ENCODE peak calls at places on chromosomes 1 and 21, in four cellular contexts. One of them, this sample, is unnamed.

GRCh38 chr1:201311356-201312011 is 28.2 kb downstream of the PKP1 start:
- DNase-seq in K562: no peak
- DNase-seq in stomach: no peak
- DNase-seq in tibial nerve: no peak
- DNase-seq in this sample: no peak

GRCh38 chr21:33266050-33266783 is at the start of gene IL10RB:
- DNase-seq in stomach: peak; percentile 78
- DNase-seq in K562: peak; percentile 97
- DNase-seq in tibial nerve: peak; percentile 59
- DNase-seq in this sample: peak; percentile 96

GRCh38 chr1:119715542-119715941 is 3.8 kb downstream of the PHGDH start:
- DNase-seq in K562: no peak
- DNase-seq in stomach: no peak
- DNase-seq in tibial nerve: no peak
- DNase-seq in this sample: no peak

GRCh38 chr1:190001187-190001586 is 476.5 kb downstream of the BRINP3 start:
- DNase-seq in K562: no peak
- DNase-seq in tibial nerve: no peak
- DNase-seq in stomach: no peak
- DNase-seq in this sample: no peak

GRCh38 chr1:231318568-231318967 is 19.1 kb downstream of the EXOC8 start:
- DNase-seq in K562: no peak
- DNase-seq in tibial nerve: no peak
- DNase-seq in stomach: no peak
- DNase-seq in this sample: no peak

GRCh38 chr1:228989992-228990827 is 254.9 kb downstream of the RHOU start:
- DNase-seq in K562: no peak
- DNase-seq in stomach: peak; percentile 38
- DNase-seq in tibial nerve: peak; percentile 66
- DNase-seq in this sample: peak; percentile 81

GRCh38 chr1:21189906-21190500 is 13.3 kb upstream of the EIF4G3 start:
- DNase-seq in K562: no peak
- DNase-seq in tibial nerve: no peak
- DNase-seq in stomach: no peak
- DNase-seq in this sample: no peak

GRCh38 chr21:41750532-41751151 is 16.2 kb downstream of the RIPK4 start:
- DNase-seq in tibial nerve: no peak
- DNase-seq in K562: no peak
- DNase-seq in stomach: no peak
- DNase-seq in this sample: no peak

GRCh38 chr1:1895456-1896333 is 4.8 kb upstream of the GNB1 start:
- DNase-seq in K562: no peak
- DNase-seq in stomach: no peak
- DNase-seq in tibial nerve: no peak
- DNase-seq in this sample: no peak

GRCh38 chr1:145953861-145954260 is 4.0 kb downstream of the LIX1L start:
- DNase-seq in K562: no peak
- DNase-seq in tibial nerve: no peak
- DNase-seq in stomach: no peak
- DNase-seq in this sample: no peak

GRCh38 chr1:145949219-145949618 is 8.6 kb downstream of the LIX1L start:
- DNase-seq in tibial nerve: no peak
- DNase-seq in K562: no peak
- DNase-seq in stomach: no peak
- DNase-seq in this sample: no peak

GRCh38 chr1:145955436-145955835 is 2.4 kb downstream of the LIX1L start:
- DNase-seq in stomach: no peak
- DNase-seq in tibial nerve: no peak
- DNase-seq in K562: no peak
- DNase-seq in this sample: no peak

GRCh38 chr1:145956361-145956760 is 1.5 kb downstream of the LIX1L start:
- DNase-seq in K562: no peak
- DNase-seq in stomach: no peak
- DNase-seq in tibial nerve: no peak
- DNase-seq in this sample: no peak

GRCh38 chr1:145952903-145953302 is 4.9 kb downstream of the LIX1L start:
- DNase-seq in stomach: no peak
- DNase-seq in K562: no peak
- DNase-seq in tibial nerve: no peak
- DNase-seq in this sample: no peak
- H3K27ac ChIP-seq in stomach: no peak overlapping the region
- H3K27ac ChIP-seq in K562: no peak overlapping the region
- H3K27ac ChIP-seq in tibial nerve: no peak overlapping the region
- H3K27ac ChIP-seq in this sample: no peak overlapping the region

GRCh38 chr1:65398083-65398482 is 22.4 kb upstream of the LEPR start:
- DNase-seq in stomach: no peak
- DNase-seq in tibial nerve: no peak
- DNase-seq in K562: no peak
- DNase-seq in this sample: no peak

GRCh38 chr1:65393928-65394327 is 26.5 kb upstream of the LEPR start:
- DNase-seq in tibial nerve: no peak
- DNase-seq in K562: no peak
- DNase-seq in stomach: no peak
- DNase-seq in this sample: no peak

GRCh38 chr1:65393345-65393744 is 27.1 kb upstream of the LEPR start:
- DNase-seq in tibial nerve: no peak
- DNase-seq in K562: peak; percentile 13
- DNase-seq in stomach: no peak
- DNase-seq in this sample: no peak

GRCh38 chr1:65399003-65399402 is 21.5 kb upstream of the LEPR start:
- DNase-seq in K562: no peak
- DNase-seq in stomach: no peak
- DNase-seq in tibial nerve: no peak
- DNase-seq in this sample: no peak

GRCh38 chr1:65395887-65396612 is 24.4 kb upstream of the LEPR start:
- DNase-seq in tibial nerve: no peak
- DNase-seq in stomach: no peak
- DNase-seq in K562: no peak
- DNase-seq in this sample: no peak
- TF ChIP-seq EP300 in tibial nerve: no peak
- TF ChIP-seq EP300 in stomach: no peak
- TF ChIP-seq EP300 in K562: no peak
- TF ChIP-seq EP300 in this sample: no peak

GRCh38 chr1:203517426-203517974 is 23.5 kb downstream of the OPTC start:
- DNase-seq in tibial nerve: no peak
- DNase-seq in stomach: no peak
- DNase-seq in K562: no peak
- DNase-seq in this sample: no peak
- H3K27me3 ChIP-seq in tibial nerve: no peaks in the 10 kb centered on the region
- H3K27me3 ChIP-seq in stomach: no peaks in the 10 kb centered on the region
- H3K27me3 ChIP-seq in K562: peaks cover 57% of the 10 kb centered on the region
- H3K27me3 ChIP-seq in this sample: no peaks in the 10 kb centered on the region

DNA sequence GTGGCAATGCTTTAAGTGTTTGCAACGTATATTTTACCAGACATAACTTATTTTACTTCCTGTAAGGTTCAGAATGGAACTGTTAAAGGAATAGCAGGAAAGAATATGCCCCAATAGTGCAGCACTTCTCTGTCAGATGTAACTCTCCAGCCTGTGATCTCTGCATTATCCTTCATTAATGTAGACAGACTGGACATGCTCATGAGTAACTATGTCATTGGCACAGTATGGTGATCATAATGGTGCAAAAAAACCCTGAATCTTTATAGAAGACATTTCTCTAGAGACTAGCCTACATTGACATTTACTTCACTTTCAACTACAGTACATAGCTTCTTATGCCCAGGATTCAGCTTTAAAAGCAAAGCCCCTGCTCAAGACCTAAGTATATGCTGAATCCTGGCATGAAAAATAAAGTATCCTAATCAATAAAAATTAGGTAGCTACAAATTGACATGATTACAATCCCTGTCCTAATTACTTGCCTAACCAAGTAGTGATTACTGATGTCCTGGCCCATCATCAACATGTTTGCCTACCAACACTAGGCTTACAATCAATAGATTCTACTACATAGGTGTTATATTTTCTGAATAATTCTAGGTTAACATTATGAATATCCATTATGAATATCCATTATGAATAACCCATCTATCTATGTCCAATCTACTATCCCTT is 13.9 kb downstream of the COX20 start:
- DNase-seq in tibial nerve: no peak
- DNase-seq in K562: no peak
- DNase-seq in stomach: no peak
- DNase-seq in this sample: no peak
- H3K27ac ChIP-seq in tibial nerve: no peak overlapping the region
- H3K27ac ChIP-seq in K562: peak overlapping the region; percentile 16
- H3K27ac ChIP-seq in stomach: no peak overlapping the region
- H3K27ac ChIP-seq in this sample: no peak overlapping the region